ENCODE peak calls at places on chromosomes 13 and 19, in ten cellular contexts. W is germinal center; T is stimulated activated CD4-positive, alpha-beta T cell treated with anti-CD3 and anti-CD28 coated beads, Interleukin-2, amount 100 ng/mL, for 48 hours; R is NCI-H1048; L is activated CD4-positive, alpha-beta memory T cell treated with anti-CD3 and anti-CD28 coated beads for 36 hours; J is heart right ventricle; Y is uterus; I is IMR-90; E is activated gamma-delta T cell treated with anti-CD3 and anti-CD28 coated beads, Interleukin-2, amount 50 U/mL, for 16 hours; B is NCI-H748 treated with DMSO at 0.1 percent for 48 hours. M is an unnamed sample.

GRCh38 chr13:113579686-113580085 is 4.9 kb upstream of the TFDP1 start:
- DNase-seq in T (no peak), B (no peak), R (no peak), Y (no peak), I (no peak), W (no peak), J (no peak), E (no peak), L (no peak), M (no peak)

GRCh38 chr13:90954605-90955004 is 392.9 kb upstream of the MIR17HG start:
- DNase-seq in E (no peak), Y (no peak), J (no peak), I (no peak), L (no peak), W (no peak), R (no peak), T (no peak), B (no peak), M (no peak)

GRCh38 chr19:33055718-33056117 is 9.0 kb downstream of the RHPN2 start:
- DNase-seq in I (peak), R (no peak), Y (no peak), J (no peak), E (no peak), B (no peak), W (no peak), T (no peak), L (no peak), M (no peak)

GRCh38 chr19:3131168-3131567 is 4.7 kb upstream of the GNA15 start:
- DNase-seq in W (no peak), I (no peak), Y (no peak), T (no peak), E (no peak), B (no peak), J (no peak), L (no peak), R (no peak), M (no peak)

GRCh38 chr13:110316196-110316595 is 9.1 kb downstream of the COL4A2 start:
- DNase-seq in R (no peak), Y (no peak), E (no peak), B (no peak), L (no peak), T (no peak), I (no peak), W (no peak), J (no peak), M (peak)

GRCh38 chr13:92103673-92104296 is 705.4 kb downstream of the GPC5 start:
- DNase-seq in I (peak), T (no peak), Y (no peak), J (no peak), R (no peak), B (peak), E (no peak), L (no peak), W (no peak), M (no peak)

GRCh38 chr19:55492362-55492944 is 4.2 kb downstream of the SSC5D start:
- DNase-seq in I (no peak), R (no peak), T (no peak), W (no peak), J (no peak), L (no peak), B (no peak), Y (peak), E (no peak), M (no peak)

GRCh38 chr19:12806242-12807131 is at the start of gene RNASEH2A:
- DNase-seq in L (peak), E (peak), J (peak), B (peak), Y (peak), I (peak), R (peak), W (peak), T (peak), M (peak)

GRCh38 chr19:35231956-35232746 is 3.6 kb upstream of the FAM187B start:
- DNase-seq in J (no peak), I (no peak), L (peak), Y (no peak), W (no peak), R (no peak), B (no peak), E (no peak), T (no peak), M (no peak)

GRCh38 chr19:43353606-43354304 is at the start of gene CD177:
- DNase-seq in E (no peak), I (no peak), R (no peak), J (no peak), W (no peak), L (no peak), B (no peak), T (no peak), Y (no peak), M (peak)

GRCh38 chr13:81393686-81394085 is 1052.8 kb upstream of the SPRY2 start:
- DNase-seq in R (no peak), W (no peak), B (no peak), J (no peak), L (no peak), I (no peak), Y (no peak), E (no peak), T (no peak), M (no peak)

GRCh38 chr13:44763604-44764311 is 187.6 kb upstream of the TSC22D1 start:
- DNase-seq in L (no peak), Y (no peak), J (peak), W (no peak), R (no peak), I (no peak), T (no peak), E (no peak), B (no peak), M (no peak)

GRCh38 chr13:75219479-75220237 is 262.3 kb downstream of the TBC1D4 start:
- DNase-seq in L (peak), R (no peak), E (peak), T (peak), I (peak), B (peak), Y (peak), W (peak), J (peak), M (peak)

GRCh38 chr13:109684836-109685602 is 101.4 kb downstream of the IRS2 start:
- DNase-seq in R (no peak), Y (no peak), J (peak), I (no peak), E (no peak), L (no peak), B (no peak), T (no peak), W (no peak), M (no peak)

GRCh38 chr19:52094526-52094925 is 1.0 kb downstream of the ZNF841 start:
- DNase-seq in B (no peak), E (no peak), J (no peak), Y (no peak), R (no peak), I (no peak), W (no peak), L (no peak), T (no peak), M (no peak)

GRCh38 chr13:25372275-25373081 is 704 bp downstream of the ATP8A2 start:
- DNase-seq in Y (no peak), T (no peak), J (no peak), L (no peak), I (no peak), R (no peak), B (peak), W (no peak), E (no peak), M (no peak)

GRCh38 chr19:48752511-48753365 is at the start of gene FUT1:
- DNase-seq in R (peak), J (peak), E (no peak), T (no peak), I (no peak), L (peak), Y (no peak), W (peak), B (peak), M (peak)

M was measured in sigmoid colon.